ENCODE peak calls at places on chromosomes 13 and 19, in four cellular contexts. X is activated CD8-positive, alpha-beta T cell treated with anti-CD3 and anti-CD28 coated beads, Interleukin-2, amount 10 ng/mL, durations not matched to agents 7 days and 5 days; K is activated CD4-positive, alpha-beta T cell treated with anti-CD3 and anti-CD28 coated beads for 4 hours; H is NCI-H446 treated with DMSO at 0.1 percent for 48 hours. C is an unnamed sample.
A peak's percentile ranks its signal among the peaks of the same experiment; 100 is the strongest.

GRCh38 chr19:55368701-55369563 is 1.3 kb downstream of the IL11 start:
- DNase-seq in X (no peak), K (no peak), H (no peak), C (peak; percentile 10)

GRCh38 chr19:31058676-31059075 is 290.6 kb downstream of the TSHZ3 start:
- DNase-seq in X (no peak), K (no peak), H (no peak), C (no peak)

GRCh38 chr13:28494537-28494860 is 429 bp downstream of the FLT1 start:
- DNase-seq in X (no peak), K (no peak), H (no peak), C (no peak)

GRCh38 chr13:27622102-27622820 is 569 bp downstream of the POLR1D start:
- DNase-seq in X (peak; percentile 35), K (no peak), H (no peak), C (peak; percentile 27)

GRCh38 chr13:99356216-99357089 is 49.3 kb upstream of the GPR183 start:
- DNase-seq in X (peak; percentile 86), K (no peak), H (no peak), C (peak; percentile 27)

GRCh38 chr19:30286378-30286777 is 85.8 kb upstream of the ZNF536 start:
- DNase-seq in X (no peak), K (no peak), H (no peak), C (no peak)

GRCh38 chr13:51495300-51495699 is 42.5 kb upstream of the INTS6 start:
- DNase-seq in X (no peak), K (no peak), H (no peak), C (no peak)

GRCh38 chr13:82092312-82092711 is 1751.4 kb upstream of the SPRY2 start:
- DNase-seq in X (no peak), K (no peak), H (no peak), C (no peak)

GRCh38 chr19:13959962-13960862 is 7.9 kb downstream of the DCAF15 start:
- DNase-seq in X (peak; percentile 43), K (peak; percentile 26), H (no peak), C (no peak)

GRCh38 chr13:73248711-73249580 is 190.1 kb downstream of the KLF5 start:
- DNase-seq in X (no peak), K (no peak), H (no peak), C (no peak)

GRCh38 chr19:33821871-33822270 is 25.2 kb downstream of the KCTD15 start:
- DNase-seq in X (no peak), K (no peak), H (no peak), C (no peak)

GRCh38 chr19:55213547-55213946 is 4.2 kb upstream of the PTPRH start:
- DNase-seq in X (no peak), K (no peak), H (no peak), C (no peak)

GRCh38 chr19:8393871-8394250 is 3.7 kb downstream of the RAB11B start:
- DNase-seq in X (no peak), K (no peak), H (no peak), C (no peak)

GRCh38 chr13:80340643-80341097 is 256 bp downstream of the SPRY2 start:
- DNase-seq in X (peak; percentile 20), K (no peak), H (no peak), C (no peak)

GRCh38 chr13:48251616-48252081 is 18.6 kb downstream of the ITM2B start:
- DNase-seq in X (no peak), K (no peak), H (no peak), C (no peak)

GRCh38 chr13:34733720-34734119 is 208.3 kb upstream of the NBEA start:
- DNase-seq in X (no peak), K (no peak), H (no peak), C (no peak)

GRCh38 chr13:48908381-48909087 is 67.2 kb upstream of the FNDC3A start:
- DNase-seq in X (no peak), K (no peak), H (no peak), C (no peak)

C was measured in stimulated activated naive CD4-positive, alpha-beta T cell treated with Interleukin-2 at 50 U/mL for 16 hours.